ENCODE peak calls at places on chromosomes 1 and 21, in four cellular contexts. X, H, M and C are unnamed samples.

GRCh38 chr1:116390195-116390594 is 17.2 kb downstream of the ATP1A1 start:
- DNase-seq in X (no peak), H (no peak), M (no peak), C (no peak)

GRCh38 chr1:59409986-59410385 is 113.1 kb downstream of the FGGY start:
- DNase-seq in X (no peak), H (no peak), M (no peak), C (no peak)

GRCh38 chr1:170668301-170668789 is 4.4 kb downstream of the PRRX1 start:
- DNase-seq in X (no peak), H (no peak), M (no peak), C (no peak)

GRCh38 chr1:181149326-181150000 is 61.0 kb downstream of the IER5 start:
- DNase-seq in X (no peak), H (no peak), M (no peak), C (no peak)

GRCh38 chr1:35656148-35656862 is 15.0 kb upstream of the PSMB2 start:
- DNase-seq in X (no peak), H (no peak), M (no peak), C (no peak)

GRCh38 chr1:238777551-238777950 is 608.8 kb upstream of the CHRM3 start:
- DNase-seq in X (no peak), H (no peak), M (no peak), C (no peak)

GRCh38 chr1:112718691-112719418 is 3.7 kb upstream of the PPM1J start:
- DNase-seq in X (no peak), H (no peak), M (peak), C (peak)

GRCh38 chr1:157252473-157252872 is 114.3 kb upstream of the ETV3 start:
- DNase-seq in X (peak), H (no peak), M (no peak), C (no peak)

GRCh38 chr1:4108341-4108740 is 208.3 kb upstream of the C1orf174 start:
- DNase-seq in X (no peak), H (no peak), M (no peak), C (no peak)

GRCh38 chr1:228190778-228191177 is 17.1 kb upstream of the OBSCN start:
- DNase-seq in X (no peak), H (no peak), M (no peak), C (no peak)

GRCh38 chr1:151989131-151989868 is 4.4 kb downstream of the S100A10 start:
- DNase-seq in X (no peak), H (no peak), M (no peak), C (no peak)

GRCh38 chr21:39661740-39662139 is 49.0 kb downstream of the B3GALT5 start:
- DNase-seq in X (no peak), H (no peak), M (no peak), C (no peak)

GRCh38 chr1:204842892-204843291 is 27.8 kb upstream of the NFASC start:
- DNase-seq in X (no peak), H (no peak), M (no peak), C (no peak)
- TF ChIP-seq TARDBP in X (no peak), H (no peak), M (no peak), C (no peak)

DNA sequence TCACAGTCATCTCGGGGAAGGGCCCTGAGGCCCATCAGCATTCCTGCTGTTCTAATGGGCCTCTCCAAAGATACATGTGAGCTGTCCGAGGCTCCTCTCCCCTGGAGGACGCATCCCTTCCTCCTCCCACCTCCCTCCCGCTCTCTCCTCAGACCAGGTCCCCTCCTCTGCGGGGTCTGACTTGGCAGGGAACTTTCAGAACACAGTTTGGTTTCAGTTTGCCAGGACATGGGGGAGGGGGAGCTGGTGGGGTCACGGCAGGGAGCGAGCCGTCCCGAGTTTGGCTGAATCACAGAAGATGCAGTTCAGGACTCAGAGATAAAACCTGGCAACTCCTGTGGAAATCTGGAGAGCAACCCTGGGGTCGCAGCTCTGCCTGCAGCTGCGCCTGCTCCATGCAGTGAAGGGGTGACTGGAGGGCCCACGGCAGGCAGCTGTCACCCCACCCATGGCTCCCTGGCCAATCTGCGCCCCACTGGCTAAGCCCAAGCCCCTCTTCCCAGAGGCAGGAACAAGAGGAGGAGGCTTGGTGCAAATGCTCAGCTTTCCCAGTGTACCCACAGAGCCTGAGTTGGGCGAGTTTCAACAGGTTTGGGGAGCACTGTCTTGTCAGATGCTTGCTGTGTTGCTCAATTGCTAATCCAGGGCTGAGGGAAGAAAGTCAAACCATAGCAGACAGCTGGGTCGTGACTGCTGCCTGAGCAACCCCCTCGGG is 5.7 kb downstream of the WNT4 start:
- DNase-seq in X (no peak), H (no peak), M (no peak), C (no peak)
- TF ChIP-seq TARDBP in X (no peak), H (no peak), M (no peak), C (no peak)

DNA sequence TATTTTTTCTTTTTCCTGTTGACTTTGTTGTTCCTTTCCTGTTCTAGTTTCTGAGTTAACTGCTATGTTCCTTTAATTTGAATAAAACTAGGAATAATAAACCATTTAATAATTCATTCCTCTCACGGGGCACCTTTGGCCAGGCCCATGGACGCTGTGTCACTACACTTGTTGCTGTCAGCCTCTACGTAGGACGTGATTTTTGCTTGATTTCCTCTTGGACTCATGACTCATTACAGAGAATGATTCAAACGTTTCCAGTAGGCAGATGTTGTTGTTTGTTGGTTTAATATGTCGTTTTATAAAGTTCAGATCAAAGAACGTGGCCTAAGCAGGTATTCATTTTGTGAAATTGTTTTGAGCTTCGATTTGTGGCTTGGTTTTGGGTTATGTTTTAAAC is 9.1 kb upstream of the SLC19A1 start:
- DNase-seq in X (no peak), H (peak), M (no peak), C (no peak)
- TF ChIP-seq TARDBP in X (no peak), H (no peak), M (no peak), C (no peak)

GRCh38 chr1:108717774-108718316 is 5.1 kb downstream of the FNDC7 start:
- DNase-seq in X (no peak), H (no peak), M (no peak), C (no peak)
- TF ChIP-seq TARDBP in X (no peak), H (no peak), M (no peak), C (no peak)